ENCODE peak calls at places on chromosomes 3 and 15, in five cellular contexts. V is activated T-helper 2 cell treated with anti-CD3 and anti-CD28 coated beads, Interferon-gamma antibody, Interleukin-2, Interleukin-4, amounts not matched to agents 10 μg/mL and 5 μg/mL and 100 μg/mL, durations not matched to agents 14 hours and 24 hours and 36 hours; W is ecto neural progenitor cell; Z is Daoy; I is endothelial cell. E is an unnamed sample.

GRCh38 chr15:45855210-45855906 is 220.5 kb downstream of the SQOR start:
- DNase-seq in V (no peak), W (no peak), Z (no peak), I (no peak), E (no peak)

GRCh38 chr3:58539636-58540035 is 2.6 kb upstream of the ACOX2 start:
- DNase-seq in V (no peak), W (no peak), Z (no peak), I (no peak), E (no peak)

GRCh38 chr15:62120776-62121175 is 44.3 kb downstream of the C2CD4B start:
- DNase-seq in V (no peak), W (no peak), Z (no peak), I (no peak), E (no peak)

GRCh38 chr3:37989821-37990480 is 635 bp upstream of the VILL start:
- DNase-seq in V (no peak), W (peak), Z (no peak), I (no peak), E (no peak)

GRCh38 chr3:179687967-179688535 is 35.2 kb downstream of the USP13 start:
- DNase-seq in V (no peak), W (no peak), Z (no peak), I (no peak), E (no peak)

GRCh38 chr3:151684104-151684503 is 49.6 kb upstream of the AADACL2 start:
- DNase-seq in V (no peak), W (no peak), Z (no peak), I (no peak), E (no peak)

GRCh38 chr3:73661262-73661661 is 36.5 kb upstream of the PDZRN3 start:
- DNase-seq in V (no peak), W (no peak), Z (peak), I (no peak), E (no peak)

GRCh38 chr3:63617391-63617790 is 35.1 kb upstream of the SNTN start:
- DNase-seq in V (no peak), W (no peak), Z (no peak), I (no peak), E (no peak)

GRCh38 chr3:10845839-10846656 is 30.0 kb downstream of the SLC6A11 start:
- DNase-seq in V (no peak), W (no peak), Z (no peak), I (no peak), E (no peak)

GRCh38 chr3:32176989-32177701 is 61.3 kb upstream of the CMTM8 start:
- DNase-seq in V (peak), W (peak), Z (peak), I (peak), E (peak)

GRCh38 chr3:71784914-71785593 is at the start of gene PROK2:
- DNase-seq in V (no peak), W (peak), Z (peak), I (peak), E (peak)

GRCh38 chr3:169780738-169781137 is 7.5 kb downstream of the MYNN start:
- DNase-seq in V (no peak), W (no peak), Z (no peak), I (no peak), E (no peak)

GRCh38 chr15:35912196-35912595 is 366.2 kb upstream of the DPH6 start:
- DNase-seq in V (no peak), W (no peak), Z (no peak), I (no peak), E (no peak)

GRCh38 chr3:186413615-186414415 is 51.8 kb upstream of the DGKG start:
- DNase-seq in V (no peak), W (peak), Z (peak), I (peak), E (no peak)

GRCh38 chr3:23992051-23992628 is 47.1 kb downstream of the NR1D2 start:
- DNase-seq in V (no peak), W (no peak), Z (peak), I (no peak), E (no peak)

GRCh38 chr3:76570436-76571057 is 469.4 kb upstream of the ROBO2 start:
- DNase-seq in V (no peak), W (no peak), Z (no peak), I (no peak), E (peak)

GRCh38 chr15:75712668-75713337 is at the start of gene CSPG4:
- DNase-seq in V (no peak), W (no peak), Z (peak), I (peak), E (peak)

GRCh38 chr3:44931791-44932190 is 44.2 kb downstream of the ZDHHC3 start:
- DNase-seq in V (no peak), W (no peak), Z (no peak), I (no peak), E (no peak)